ENCODE peak calls at places on chromosomes 4 and X, in five cellular contexts. P is OCI-LY7; Z is activated naive CD8-positive, alpha-beta T cell treated with anti-CD3 and anti-CD28 coated beads for 36 hours; G is GM20000; A is activated CD8-positive, alpha-beta T cell treated with anti-CD3 and anti-CD28 coated beads, Interleukin-2, amount 10 ng/mL, durations not matched to agents 7 days and 5 days. T is an unnamed sample.

GRCh38 chr4:116099596-116099995 is 985.8 kb downstream of the TRAM1L1 start:
- DNase-seq in P (no peak), G (no peak), Z (no peak), A (no peak), T (no peak)

GRCh38 chr4:189792819-189793618 is 147.7 kb upstream of the FRG1 start:
- DNase-seq in Z (peak), G (peak), A (peak), P (peak), T (peak)

GRCh38 chrX:49174723-49175122 is 3.0 kb downstream of the PLP2 start:
- DNase-seq in Z (no peak), G (no peak), P (no peak), A (no peak), T (no peak)

GRCh38 chr4:52250124-52250523 is 199.0 kb downstream of the SPATA18 start:
- DNase-seq in Z (no peak), P (peak), G (no peak), A (no peak), T (no peak)

GRCh38 chr4:175536852-175537453 is 275.1 kb downstream of the GPM6A start:
- DNase-seq in A (no peak), G (peak), P (peak), Z (no peak), T (peak)

GRCh38 chrX:145552643-145553042 is 265.0 kb upstream of the SLITRK2 start:
- DNase-seq in Z (no peak), G (no peak), P (no peak), A (no peak), T (peak)

GRCh38 chr4:41141910-41142309 is 72.4 kb downstream of the APBB2 start:
- DNase-seq in P (no peak), A (no peak), Z (no peak), G (no peak), T (peak)

GRCh38 chr4:139666735-139667266 is 1.2 kb downstream of the MGST2 start:
- DNase-seq in G (no peak), A (peak), P (peak), Z (no peak), T (no peak)

GRCh38 chr4:89509708-89510269 is 202.2 kb upstream of the GPRIN3 start:
- DNase-seq in Z (no peak), A (peak), P (no peak), G (peak), T (no peak)

GRCh38 chr4:8371251-8371995 is 69.1 kb downstream of the ACOX3 start:
- DNase-seq in P (no peak), Z (no peak), G (no peak), A (no peak), T (no peak)

GRCh38 chr4:21469438-21470032 is 479.0 kb downstream of the KCNIP4 start:
- DNase-seq in P (peak), G (peak), A (no peak), Z (no peak), T (peak)

GRCh38 chrX:13215729-13216128 is 104.1 kb downstream of the ATXN3L start:
- DNase-seq in P (no peak), Z (no peak), G (no peak), A (no peak), T (no peak)

GRCh38 chr4:183444149-183444952 is at the start of gene CDKN2AIP:
- DNase-seq in Z (peak), P (peak), A (peak), G (peak), T (peak)

GRCh38 chr4:109296545-109296944 is 5.9 kb downstream of the COL25A1 start:
- DNase-seq in P (no peak), Z (no peak), G (no peak), A (no peak), T (no peak)

GRCh38 chrX:149010026-149010898 is 494.8 kb downstream of the IDS start:
- DNase-seq in A (no peak), Z (no peak), P (no peak), G (no peak), T (no peak)

GRCh38 chr4:62544428-62544827 is 1344.3 kb downstream of the ADGRL3 start:
- DNase-seq in P (no peak), G (no peak), A (no peak), Z (no peak), T (no peak)

GRCh38 chr4:52107745-52108144 is 56.6 kb downstream of the SPATA18 start:
- DNase-seq in P (peak), Z (no peak), A (no peak), G (no peak), T (no peak)

GRCh38 chr4:24121395-24122175 is 231.7 kb upstream of the PPARGC1A start:
- DNase-seq in G (no peak), A (no peak), P (no peak), Z (no peak), T (no peak)

GRCh38 chr4:2962099-2962455 is 1.1 kb downstream of the NOP14 start:
- DNase-seq in G (peak), A (peak), Z (peak), P (peak), T (no peak)

GRCh38 chr4:91057871-91058270 is 930.7 kb downstream of the CCSER1 start:
- DNase-seq in P (no peak), A (no peak), Z (no peak), G (no peak), T (no peak)

GRCh38 chr4:86432552-86433134 is 72.8 kb upstream of the MAPK10 start:
- DNase-seq in Z (no peak), P (no peak), G (no peak), A (no peak), T (no peak)

GRCh38 chrX:154417157-154417556 is 5.8 kb downstream of the TAFAZZIN start:
- DNase-seq in Z (no peak), G (no peak), A (no peak), P (no peak), T (no peak)

GRCh38 chr4:94577136-94577535 is 125.4 kb downstream of the PDLIM5 start:
- DNase-seq in Z (no peak), P (no peak), A (no peak), G (no peak), T (no peak)

GRCh38 chr4:3046149-3046548 is 28.2 kb downstream of the HTT-AS start:
- DNase-seq in P (peak), Z (no peak), A (no peak), G (no peak), T (no peak)

GRCh38 chr4:13386405-13387107 is 97.6 kb downstream of the RAB28 start:
- DNase-seq in G (no peak), A (no peak), P (no peak), Z (no peak), T (no peak)

GRCh38 chr4:3108211-3108610 is 33.7 kb downstream of the HTT start:
- DNase-seq in P (no peak), G (no peak), A (no peak), Z (no peak), T (no peak)

GRCh38 chr4:23924556-23924955 is 34.7 kb upstream of the PPARGC1A start:
- DNase-seq in A (no peak), P (no peak), Z (no peak), G (no peak), T (no peak)

GRCh38 chr4:6855692-6856297 is 53.8 kb upstream of the TBC1D14 start:
- DNase-seq in A (no peak), Z (peak), P (no peak), G (peak), T (no peak)

GRCh38 chr4:10033191-10033881 is 12.0 kb upstream of the SLC2A9 start:
- DNase-seq in A (no peak), G (no peak), P (no peak), Z (peak), T (no peak)

GRCh38 chrX:47218920-47219815 is 687 bp downstream of the CDK16 start:
- DNase-seq in P (peak), A (peak), G (peak), Z (peak), T (peak)

GRCh38 chr4:89757154-89757723 is 79.7 kb downstream of the SNCA start:
- DNase-seq in Z (no peak), G (no peak), P (no peak), A (no peak), T (no peak)

GRCh38 chrX:45743081-45743533 is 542.4 kb upstream of the DIPK2B start:
- DNase-seq in G (no peak), A (no peak), P (no peak), Z (no peak), T (peak)

GRCh38 chrX:110557864-110558263 is 199.2 kb downstream of the RTL9 start:
- DNase-seq in Z (no peak), A (no peak), P (no peak), G (no peak), T (no peak)

GRCh38 chr4:3114377-3114776 is 39.9 kb downstream of the HTT start:
- DNase-seq in A (no peak), G (no peak), Z (no peak), P (no peak), T (no peak)

GRCh38 chr4:183318656-183319055 is 1.4 kb downstream of the CLDN22 start:
- DNase-seq in G (no peak), P (no peak), Z (no peak), A (no peak), T (no peak)

GRCh38 chrX:54529166-54529558 is 857 bp upstream of the GNL3L start:
- DNase-seq in P (no peak), G (no peak), Z (no peak), A (no peak), T (no peak)

GRCh38 chr4:54187148-54187547 is 41.9 kb upstream of the PDGFRA start:
- DNase-seq in A (no peak), P (no peak), Z (no peak), G (no peak), T (no peak)